ENCODE peak calls at places on chromosomes 4 and X, in eight cellular contexts. E is PC-9, K is MM.1S, C is PC-3, D is SK-N-SH, S is OCI-LY7, O is HCT116, I is hepatocyte. Z is an unnamed sample.

GRCh38 chr4:121479801-121480200 is 99.0 kb upstream of the QRFPR start:
- DNase-seq in E (no peak), K (no peak), C (peak; percentile 59), D (no peak), S (no peak), O (peak; percentile 8), I (no peak), Z (no peak)

GRCh38 chr4:24169956-24170355 is 280.1 kb upstream of the PPARGC1A start:
- DNase-seq in E (no peak), K (no peak), C (no peak), D (no peak), S (no peak), O (no peak), I (no peak), Z (no peak)

GRCh38 chr4:2494992-2495391 is 26.1 kb downstream of the RNF4 start:
- DNase-seq in E (no peak), K (no peak), C (no peak), D (no peak), S (no peak), O (no peak), I (no peak), Z (no peak)

GRCh38 chr4:94978904-94979303 is 221.1 kb downstream of the BMPR1B start:
- DNase-seq in E (no peak), K (no peak), C (peak; percentile 7), D (no peak), S (no peak), O (no peak), I (no peak), Z (no peak)

GRCh38 chr4:83561381-83561780 is 25.5 kb downstream of the GPAT3 start:
- DNase-seq in E (peak; percentile 91), K (no peak), C (peak; percentile 75), D (no peak), S (no peak), O (peak; percentile 80), I (no peak), Z (no peak)

GRCh38 chrX:70313503-70313902 is 23.6 kb downstream of the KIF4A start:
- DNase-seq in E (no peak), K (no peak), C (peak; percentile 3), D (no peak), S (no peak), O (no peak), I (no peak), Z (no peak)

GRCh38 chr4:186587416-186588018 is 32.1 kb upstream of the MTNR1A start:
- DNase-seq in E (no peak), K (peak; percentile 50), C (peak; percentile 54), D (peak; percentile 62), S (peak; percentile 46), O (peak; percentile 21), I (peak; percentile 81), Z (peak; percentile 75)

GRCh38 chr4:180809439-180809838 is 1433.8 kb upstream of the TENM3 start:
- DNase-seq in E (no peak), K (no peak), C (no peak), D (no peak), S (no peak), O (no peak), I (no peak), Z (no peak)

GRCh38 chr4:20015825-20016224 is 235.9 kb upstream of the SLIT2 start:
- DNase-seq in E (no peak), K (no peak), C (peak; percentile 80), D (no peak), S (no peak), O (no peak), I (peak; percentile 14), Z (no peak)

GRCh38 chr4:40309250-40309774 is 25.8 kb upstream of the CHRNA9 start:
- DNase-seq in E (peak; percentile 66), K (peak; percentile 89), C (peak; percentile 86), D (peak; percentile 70), S (peak; percentile 90), O (peak; percentile 77), I (peak; percentile 93), Z (peak; percentile 98)

GRCh38 chr4:186688150-186688943 is 35.3 kb downstream of the FAT1 start:
- DNase-seq in E (no peak), K (no peak), C (no peak), D (no peak), S (no peak), O (no peak), I (no peak), Z (peak; percentile 67)

GRCh38 chrX:85052207-85052606 is 48.5 kb downstream of the APOOL start:
- DNase-seq in E (no peak), K (no peak), C (no peak), D (no peak), S (no peak), O (no peak), I (no peak), Z (no peak)

GRCh38 chr4:633406-633805 is 8.0 kb downstream of the PDE6B start:
- DNase-seq in E (no peak), K (no peak), C (no peak), D (no peak), S (no peak), O (no peak), I (no peak), Z (no peak)

GRCh38 chr4:184450045-184450444 is 24.3 kb downstream of the IRF2 start:
- DNase-seq in E (no peak), K (no peak), C (peak; percentile 44), D (no peak), S (no peak), O (no peak), I (no peak), Z (no peak)

GRCh38 chr4:109046549-109047171 is 255.8 kb downstream of the COL25A1 start:
- DNase-seq in E (no peak), K (no peak), C (no peak), D (no peak), S (no peak), O (no peak), I (peak; percentile 40), Z (no peak)

GRCh38 chr4:7073526-7074390 is 5.9 kb upstream of the GRPEL1 start:
- DNase-seq in E (peak; percentile 46), K (peak; percentile 20), C (peak; percentile 67), D (peak; percentile 87), S (peak; percentile 68), O (peak; percentile 65), I (peak; percentile 56), Z (peak; percentile 89)

DNA sequence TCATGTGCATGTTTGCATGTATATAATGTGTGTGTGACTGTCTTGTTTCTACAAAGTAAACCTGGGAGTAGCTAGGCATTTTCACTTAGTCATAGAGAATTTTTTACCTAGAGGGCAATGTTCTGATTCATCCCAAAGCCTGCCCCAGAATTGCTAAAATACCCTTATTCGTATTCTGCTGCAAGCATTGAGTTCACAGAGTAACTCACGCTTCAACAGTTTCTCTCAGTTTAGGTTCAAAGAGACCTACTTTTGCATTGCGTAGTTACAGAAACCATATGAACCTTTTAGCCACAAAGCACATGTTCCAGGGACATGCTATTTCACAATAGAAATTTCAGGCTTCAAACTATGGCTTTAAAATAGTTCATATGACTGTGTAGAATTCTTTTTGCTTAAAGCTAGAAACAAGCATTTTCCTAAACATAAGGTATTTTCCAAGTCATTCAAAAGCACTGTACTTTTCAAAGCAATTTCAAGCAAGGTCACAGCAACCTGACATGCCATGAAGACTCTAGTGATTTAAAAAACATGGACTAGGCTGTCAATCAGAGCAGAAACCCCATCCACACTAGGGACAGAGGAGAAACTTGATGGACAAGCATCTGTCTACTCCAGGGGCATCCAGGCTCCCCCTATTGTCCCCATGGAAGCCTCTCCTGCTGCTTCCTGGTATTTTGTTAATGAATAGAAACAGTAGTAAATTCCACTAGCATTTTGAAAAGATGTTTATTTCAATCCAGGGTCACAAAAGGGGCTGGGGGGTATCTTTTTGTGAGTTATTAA is 81.5 kb upstream of the MAPK10 start:
- DNase-seq in E (peak; percentile 71), K (no peak), C (peak; percentile 76), D (peak; percentile 14), S (no peak), O (no peak), I (no peak), Z (peak; percentile 48)
- H3K9me2 ChIP-seq in E (no peaks in the 10 kb centered on the region), K (no peaks in the 10 kb centered on the region), C (no peaks in the 10 kb centered on the region), D (no peaks in the 10 kb centered on the region), S (no peaks in the 10 kb centered on the region), O (no peaks in the 10 kb centered on the region), I (no peaks in the 10 kb centered on the region), Z (no peaks in the 10 kb centered on the region)

DNA sequence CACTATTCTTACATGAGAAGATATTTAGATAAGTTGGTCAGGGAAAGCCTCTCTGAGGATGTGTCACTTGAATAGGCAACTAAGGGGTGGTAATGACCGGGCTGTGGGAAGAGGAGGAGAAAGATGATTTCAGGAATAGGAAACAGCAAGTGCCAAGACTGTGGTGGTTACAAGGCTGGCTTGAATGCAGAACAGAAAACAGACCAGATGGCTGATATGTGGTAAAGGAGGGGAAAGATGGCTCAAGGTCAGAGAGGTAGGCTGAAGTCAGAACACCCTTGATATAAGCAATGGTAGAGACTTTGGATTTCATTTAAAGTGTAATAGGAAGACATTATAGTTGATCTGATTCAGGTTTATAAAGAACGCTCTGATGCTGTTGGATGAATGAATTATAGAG is 15.0 kb downstream of the TLR7 start:
- DNase-seq in E (no peak), K (no peak), C (no peak), D (no peak), S (no peak), O (no peak), I (no peak), Z (no peak)
- TF ChIP-seq CTCF in E (no peak), K (no peak), C (no peak), D (no peak), S (no peak), O (no peak), I (no peak), Z (no peak)

GRCh38 chrX:31251336-31251735 is 179.5 kb upstream of the FTHL17 start:
- DNase-seq in E (no peak), K (no peak), C (no peak), D (no peak), S (no peak), O (no peak), I (no peak), Z (no peak)
- H3K9me2 ChIP-seq in E (no peaks in the 10 kb centered on the region), K (no peaks in the 10 kb centered on the region), C (no peaks in the 10 kb centered on the region), D (no peaks in the 10 kb centered on the region), S (no peaks in the 10 kb centered on the region), O (no peaks in the 10 kb centered on the region), I (no peaks in the 10 kb centered on the region), Z (no peaks in the 10 kb centered on the region)

DNA sequence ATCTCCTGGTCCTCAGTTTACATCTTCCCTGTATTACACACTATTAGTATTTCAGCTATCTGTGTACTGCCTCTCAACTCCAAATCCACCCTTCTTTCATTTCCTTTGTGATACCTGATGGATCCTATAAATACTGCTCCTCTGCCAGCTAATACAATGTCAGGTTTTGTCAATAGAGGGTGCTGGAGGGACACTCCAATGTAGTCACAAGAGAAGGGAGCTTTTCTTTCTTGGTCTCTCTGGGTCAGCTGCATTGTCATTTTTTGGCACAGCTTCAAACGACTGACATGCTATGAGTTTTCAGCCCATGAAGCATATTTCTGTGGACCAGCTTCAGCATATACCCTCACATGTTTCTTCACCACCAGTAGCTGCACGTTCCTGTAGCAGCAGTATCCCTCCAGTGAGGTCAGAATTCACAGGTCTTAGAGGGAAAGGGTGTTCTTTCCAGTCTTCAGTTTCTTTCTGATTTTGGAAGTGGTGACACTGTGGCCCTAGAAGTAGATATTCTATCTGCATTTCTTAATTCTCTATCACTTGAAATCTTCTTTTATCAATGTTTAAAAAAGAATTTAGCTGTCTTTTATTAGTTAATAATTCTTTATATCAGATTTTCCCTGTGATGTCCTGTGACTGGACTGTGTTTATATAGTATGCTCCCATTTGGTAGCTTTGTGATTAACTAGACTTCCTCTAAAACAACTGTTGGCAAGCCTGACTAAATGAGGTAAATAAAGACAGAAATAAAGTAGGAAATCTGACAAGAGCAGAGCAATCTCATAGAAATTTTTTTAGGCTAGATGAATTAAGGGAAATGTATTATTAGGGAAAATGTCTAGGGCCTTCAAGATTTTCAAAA is 60.6 kb downstream of the GABRA2 start:
- DNase-seq in E (peak; percentile 41), K (peak; percentile 74), C (peak; percentile 74), D (peak; percentile 2), S (peak; percentile 13), O (no peak), I (peak; percentile 66), Z (peak; percentile 87)
- TF ChIP-seq CTCF in E (peak; percentile 60), K (peak; percentile 76), C (peak; percentile 63), D (peak; percentile 54), S (peak; percentile 60), O (no peak), I (peak; percentile 66), Z (peak; percentile 86)